ENCODE peak calls at places on chromosomes 13 and 19, in seven cellular contexts. R is AG09309, S is GM12865, B is stomach, M is right lobe of liver, I is endothelial cell of umbilical vein, T is RWPE2. D is an unnamed sample.

GRCh38 chr19:14544977-14545715 is 15.8 kb downstream of the TECR start:
- DNase-seq in S (no peak), M (peak; percentile 94), R (no peak), B (no peak), T (peak; percentile 76), I (no peak), D (no peak)

GRCh38 chr13:75445717-75446529 is 36.0 kb downstream of the TBC1D4 start:
- DNase-seq in I (no peak), R (no peak), B (no peak), S (no peak), M (no peak), T (no peak), D (no peak)

GRCh38 chr19:42076375-42076944 is 494 bp downstream of the ZNF574 start:
- DNase-seq in I (no peak), T (no peak), M (no peak), B (no peak), S (peak; percentile 52), R (no peak), D (no peak)

GRCh38 chr19:52943134-52943883 is 19.4 kb downstream of the ZNF816 start:
- DNase-seq in I (no peak), M (no peak), T (no peak), B (no peak), S (no peak), R (no peak), D (no peak)

GRCh38 chr19:28468701-28469459 is 744.1 kb downstream of the UQCRFS1 start:
- DNase-seq in R (peak; percentile 55), B (no peak), S (peak; percentile 15), T (no peak), M (peak; percentile 68), I (no peak), D (no peak)

GRCh38 chr19:41530761-41531301 is 45.1 kb upstream of the CEACAM21 start:
- DNase-seq in S (no peak), B (no peak), R (no peak), T (no peak), M (no peak), I (peak; percentile 84), D (no peak)

GRCh38 chr13:38590796-38591507 is 95.9 kb upstream of the FREM2 start:
- DNase-seq in I (no peak), S (no peak), T (no peak), M (no peak), B (peak; percentile 56), R (no peak), D (no peak)

GRCh38 chr19:32702010-32702409 is 10.4 kb downstream of the NUDT19 start:
- DNase-seq in T (no peak), M (no peak), B (peak; percentile 66), I (no peak), S (no peak), R (no peak), D (no peak)

GRCh38 chr13:46565808-46566750 is 13.1 kb downstream of the LRCH1 start:
- DNase-seq in T (no peak), B (no peak), S (peak; percentile 60), I (no peak), M (no peak), R (no peak), D (no peak)

GRCh38 chr13:101488734-101489133 is 36.3 kb downstream of the ITGBL1 start:
- DNase-seq in I (peak; percentile 28), R (no peak), S (no peak), B (no peak), T (no peak), M (no peak), D (no peak)

GRCh38 chr19:18225702-18226468 is at the start of gene PDE4C:
- DNase-seq in B (no peak), S (no peak), R (no peak), M (peak; percentile 60), T (no peak), I (peak; percentile 24), D (no peak)

GRCh38 chr13:98173431-98173921 is 3.6 kb downstream of the RNF113B start:
- DNase-seq in S (no peak), B (no peak), R (peak; percentile 96), I (peak; percentile 61), M (peak; percentile 75), T (no peak), D (peak; percentile 44)

GRCh38 chr19:10431943-10432735 is 11.8 kb downstream of the PDE4A start:
- DNase-seq in I (no peak), T (no peak), M (no peak), B (peak; percentile 78), S (peak; percentile 65), R (no peak), D (no peak)

DNA sequence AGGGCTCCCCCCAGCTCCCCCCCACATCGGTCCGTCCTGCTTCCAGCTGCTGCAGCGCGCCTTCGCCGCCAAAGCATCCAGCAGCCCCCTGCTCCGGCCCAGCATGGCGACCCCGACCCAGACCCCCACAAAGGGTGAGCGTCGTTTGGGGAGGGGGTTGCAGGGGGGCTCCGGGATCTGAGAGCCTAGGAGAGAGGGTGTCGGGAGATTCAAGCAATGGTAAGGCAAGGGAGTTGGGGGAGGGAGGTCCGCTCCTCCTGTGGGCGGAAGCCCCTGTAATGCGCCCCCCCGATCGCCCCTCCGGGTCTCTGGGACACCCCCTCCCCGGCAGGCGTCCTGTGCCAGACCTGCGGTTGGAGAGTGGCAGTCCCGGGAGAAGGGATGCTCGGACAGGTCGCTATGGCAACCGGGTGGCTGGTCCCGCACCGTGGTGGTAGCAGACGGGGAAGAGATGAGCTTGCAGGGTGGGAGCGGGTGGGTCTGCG is at the start of gene FXYD7:
- DNase-seq in R (no peak), T (no peak), M (no peak), I (no peak), S (no peak), B (no peak), D (no peak)
- H3K4me3 ChIP-seq in R (no peak within 1 kb of the TSS), T (no peak within 1 kb of the TSS), M (no peak within 1 kb of the TSS), I (no peak within 1 kb of the TSS), S (no peak within 1 kb of the TSS), B (peak within 1 kb of the TSS; percentile 16), D (no peak within 1 kb of the TSS)

GRCh38 chr19:20235156-20235555 is 68.1 kb downstream of the ZNF486 start:
- DNase-seq in T (no peak), B (no peak), I (no peak), M (no peak), S (no peak), R (no peak), D (no peak)

GRCh38 chr19:20233105-20233504 is 66.1 kb downstream of the ZNF486 start:
- DNase-seq in B (peak; percentile 51), T (no peak), I (no peak), S (no peak), R (no peak), M (no peak), D (no peak)

GRCh38 chr19:20243629-20244028 is 76.6 kb downstream of the ZNF486 start:
- DNase-seq in I (no peak), B (no peak), S (no peak), T (no peak), M (no peak), R (no peak), D (no peak)

GRCh38 chr19:20238025-20238623 is 71.1 kb downstream of the ZNF486 start:
- DNase-seq in S (peak; percentile 71), R (peak; percentile 41), I (peak; percentile 88), T (no peak), M (peak; percentile 78), B (peak; percentile 94), D (peak; percentile 31)
- TF ChIP-seq CTCF in S (no peak), R (no peak), I (no peak), T (no peak), M (no peak), B (no peak), D (no peak)

DNA sequence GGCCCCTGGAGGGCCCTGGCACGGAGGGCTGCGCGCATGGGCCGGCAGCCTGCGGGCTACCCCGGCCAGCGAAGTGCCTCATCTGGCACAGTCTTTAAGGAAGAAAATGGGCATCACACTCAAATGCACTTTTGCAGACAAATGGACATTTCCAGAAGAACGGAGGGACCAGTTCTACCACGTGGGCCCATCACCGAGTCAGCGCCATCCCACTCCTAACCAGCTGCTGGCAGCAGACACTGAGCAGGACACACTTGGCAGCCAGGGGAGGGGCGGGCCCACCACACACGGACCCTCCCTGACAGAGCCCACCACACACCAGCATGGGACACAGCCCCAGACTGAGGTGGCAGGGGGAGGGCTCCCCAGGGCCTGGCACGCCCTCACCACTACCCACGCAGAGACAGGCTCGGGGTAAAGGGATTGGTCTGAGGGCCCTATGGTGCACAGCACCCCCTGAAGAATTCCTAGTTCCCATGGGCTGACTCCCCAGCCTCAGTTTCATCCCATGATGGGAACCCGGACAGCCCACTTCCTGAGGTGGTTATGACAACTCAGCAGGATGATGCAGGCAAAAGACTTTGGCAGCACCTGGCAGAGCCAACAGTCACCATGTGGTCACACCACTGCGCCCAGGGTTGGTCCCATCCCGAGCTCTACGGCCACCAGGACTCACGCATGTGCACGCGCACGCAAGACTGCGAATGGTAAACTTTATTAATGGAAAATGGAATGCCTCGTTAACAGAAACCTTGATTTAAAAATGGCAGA is 18.7 kb upstream of the TINCR start:
- DNase-seq in I (no peak), M (peak; percentile 36), R (no peak), B (no peak), T (no peak), S (no peak), D (no peak)
- H3K4me3 ChIP-seq in I (no peak overlapping the region), M (no peak overlapping the region), R (no peak overlapping the region), B (no peak overlapping the region), T (no peak overlapping the region), S (no peak overlapping the region), D (no peak overlapping the region)

DNA sequence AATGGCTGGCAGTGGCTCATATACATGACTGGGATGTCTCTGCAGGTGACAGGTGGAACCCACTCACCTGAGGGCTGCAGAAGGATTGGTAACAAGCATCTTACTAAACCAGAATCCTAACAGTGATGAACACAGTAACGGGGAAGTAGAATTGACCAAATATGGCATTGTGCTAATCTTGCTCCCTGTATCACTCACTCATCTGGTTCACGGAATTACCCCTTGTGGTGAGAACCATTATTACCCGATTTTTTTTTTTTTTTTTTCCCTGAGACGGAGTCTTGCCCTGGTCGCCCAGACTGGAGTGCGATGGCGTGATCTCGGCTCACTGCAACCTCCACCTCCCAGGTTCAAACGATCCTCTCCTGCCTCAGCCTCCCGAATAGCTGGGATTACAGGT is 69.5 kb downstream of the PTPRS start:
- DNase-seq in B (no peak), S (peak; percentile 19), I (no peak), R (no peak), T (no peak), M (no peak), D (no peak)
- TF ChIP-seq CTCF in B (no peak), S (peak; percentile 14), I (peak; percentile 10), R (peak; percentile 20), T (no peak), M (no peak), D (peak; percentile 10)

DNA sequence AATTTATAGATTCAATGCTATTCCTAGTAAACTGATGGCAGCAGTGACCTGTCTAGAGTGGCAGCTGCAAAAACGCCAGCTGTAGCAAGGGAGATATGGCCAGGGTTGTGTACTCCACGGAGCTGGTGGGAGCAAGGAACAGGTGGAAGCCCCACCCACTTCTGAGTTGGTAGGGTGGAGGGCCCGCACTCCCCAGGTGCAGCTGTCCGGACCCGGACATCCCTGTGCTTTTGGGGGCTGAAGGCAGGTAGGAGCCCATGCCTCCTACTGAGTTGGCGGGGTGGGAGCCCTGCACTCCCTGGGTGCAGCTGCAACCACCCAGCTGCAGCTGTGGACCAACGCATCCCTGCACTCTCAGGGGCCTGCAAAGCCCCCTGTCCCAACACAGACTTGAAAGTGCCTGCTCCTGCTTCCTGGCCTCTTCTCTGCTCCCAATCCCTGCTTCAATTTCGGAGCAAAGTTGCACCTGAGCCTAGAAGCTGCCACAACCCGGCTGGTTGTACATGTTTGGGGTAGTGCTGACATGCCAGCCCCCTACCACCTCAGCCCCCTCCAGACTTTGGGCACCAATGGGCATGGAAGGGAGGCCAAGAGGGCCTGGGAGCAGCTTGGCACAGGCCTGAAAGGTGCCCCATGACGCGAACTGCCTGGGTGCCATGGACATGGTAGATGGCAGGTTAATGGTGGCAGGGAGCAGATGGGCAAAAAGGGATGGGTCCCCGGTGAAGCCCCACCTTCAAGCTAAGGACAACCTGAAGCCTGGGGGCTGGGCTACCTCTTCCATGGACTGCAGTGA is 19.8 kb downstream of the UGGT2 start:
- DNase-seq in B (no peak), M (peak; percentile 49), R (no peak), T (no peak), I (no peak), S (no peak), D (no peak)
- H3K4me3 ChIP-seq in B (no peak overlapping the region), M (no peak overlapping the region), R (no peak overlapping the region), T (no peak overlapping the region), I (no peak overlapping the region), S (no peak overlapping the region), D (no peak overlapping the region)

D was measured in HFF-Myc.